ENCODE peak calls at places on chromosome 13, in seven cellular contexts. H is cardiac fibroblast; F is thoracic aorta; U is left ventricle myocardium inferior; C is HFF-Myc; W is CD8-positive, alpha-beta T cell; P is IMR-90. L is an unnamed sample.

GRCh38 chr13:97945792-97946419 is 7.6 kb upstream of the IPO5 start:
- DNase-seq in H (peak), F (no peak), U (no peak), C (no peak), W (no peak), P (peak), L (no peak)

GRCh38 chr13:36193151-36193855 is 21.1 kb downstream of the SOHLH2 start:
- DNase-seq in H (peak), F (no peak), U (no peak), C (no peak), W (no peak), P (no peak), L (peak)

GRCh38 chr13:77896977-77897376 is 21.7 kb downstream of the EDNRB start:
- DNase-seq in H (peak), F (no peak), U (no peak), C (no peak), W (no peak), P (no peak), L (peak)

GRCh38 chr13:62626771-62627170 is 1211.1 kb upstream of the PCDH20 start:
- DNase-seq in H (no peak), F (no peak), U (no peak), C (no peak), W (no peak), P (no peak), L (no peak)

GRCh38 chr13:30978981-30979956 is 46.8 kb downstream of the TEX26 start:
- DNase-seq in H (peak), F (no peak), U (no peak), C (no peak), W (no peak), P (no peak), L (peak)

GRCh38 chr13:100338265-100338664 is 249.4 kb downstream of the PCCA start:
- DNase-seq in H (peak), F (no peak), U (no peak), C (no peak), W (no peak), P (no peak), L (peak)

GRCh38 chr13:107450931-107451330 is 764.4 kb downstream of the LIG4 start:
- DNase-seq in H (peak), F (peak), U (no peak), C (no peak), W (no peak), P (peak), L (peak)

GRCh38 chr13:93227906-93228801 is 1.5 kb downstream of the GPC6 start:
- DNase-seq in H (peak), F (no peak), U (peak), C (no peak), W (no peak), P (peak), L (peak)

GRCh38 chr13:46288570-46289259 is 77.0 kb downstream of the LRRC63 start:
- DNase-seq in H (peak), F (no peak), U (no peak), C (no peak), W (no peak), P (peak), L (peak)

GRCh38 chr13:53941588-53942190 is 913.1 kb downstream of the OLFM4 start:
- DNase-seq in H (no peak), F (no peak), U (no peak), C (no peak), W (no peak), P (no peak), L (no peak)

GRCh38 chr13:27973956-27974662 is 5.0 kb upstream of the CDX2 start:
- DNase-seq in H (no peak), F (no peak), U (no peak), C (no peak), W (no peak), P (no peak), L (no peak)

GRCh38 chr13:111920932-111921705 is 145.8 kb upstream of the SOX1 start:
- DNase-seq in H (no peak), F (no peak), U (no peak), C (no peak), W (no peak), P (no peak), L (no peak)

GRCh38 chr13:47678201-47678963 is 322.7 kb downstream of the SUCLA2 start:
- DNase-seq in H (no peak), F (no peak), U (no peak), C (no peak), W (no peak), P (no peak), L (no peak)

GRCh38 chr13:103866041-103866440 is 799.8 kb upstream of the SLC10A2 start:
- DNase-seq in H (no peak), F (no peak), U (no peak), C (no peak), W (no peak), P (no peak), L (no peak)

GRCh38 chr13:41007359-41008118 is 11.6 kb downstream of the ELF1 start:
- DNase-seq in H (peak), F (no peak), U (no peak), C (no peak), W (no peak), P (peak), L (no peak)

GRCh38 chr13:61128850-61129645 is 286.6 kb downstream of the PCDH20 start:
- DNase-seq in H (no peak), F (no peak), U (no peak), C (no peak), W (no peak), P (no peak), L (no peak)

GRCh38 chr13:102721800-102722231 is 27.0 kb upstream of the METTL21C start:
- DNase-seq in H (peak), F (no peak), U (no peak), C (no peak), W (no peak), P (no peak), L (peak)

GRCh38 chr13:28532226-28533048 is 37.5 kb upstream of the FLT1 start:
- DNase-seq in H (peak), F (no peak), U (peak), C (no peak), W (no peak), P (no peak), L (no peak)

GRCh38 chr13:114283581-114283980 is 2.2 kb downstream of the UPF3A start:
- DNase-seq in H (no peak), F (no peak), U (no peak), C (no peak), W (no peak), P (peak), L (no peak)

GRCh38 chr13:39538826-39539555 is 64.0 kb downstream of the LHFPL6 start:
- DNase-seq in H (peak), F (no peak), U (no peak), C (peak), W (no peak), P (peak), L (no peak)

GRCh38 chr13:40673414-40673813 is 7.0 kb upstream of the FOXO1 start:
- DNase-seq in H (no peak), F (no peak), U (no peak), C (no peak), W (no peak), P (no peak), L (no peak)

GRCh38 chr13:98977568-98978270 is at the start of gene DOCK9:
- DNase-seq in H (peak), F (no peak), U (peak), C (no peak), W (no peak), P (peak), L (peak)
- TF ChIP-seq CTCF in H (peak), F (no peak), U (no peak), C (no peak), W (no peak), P (no peak), L (no peak)

DNA sequence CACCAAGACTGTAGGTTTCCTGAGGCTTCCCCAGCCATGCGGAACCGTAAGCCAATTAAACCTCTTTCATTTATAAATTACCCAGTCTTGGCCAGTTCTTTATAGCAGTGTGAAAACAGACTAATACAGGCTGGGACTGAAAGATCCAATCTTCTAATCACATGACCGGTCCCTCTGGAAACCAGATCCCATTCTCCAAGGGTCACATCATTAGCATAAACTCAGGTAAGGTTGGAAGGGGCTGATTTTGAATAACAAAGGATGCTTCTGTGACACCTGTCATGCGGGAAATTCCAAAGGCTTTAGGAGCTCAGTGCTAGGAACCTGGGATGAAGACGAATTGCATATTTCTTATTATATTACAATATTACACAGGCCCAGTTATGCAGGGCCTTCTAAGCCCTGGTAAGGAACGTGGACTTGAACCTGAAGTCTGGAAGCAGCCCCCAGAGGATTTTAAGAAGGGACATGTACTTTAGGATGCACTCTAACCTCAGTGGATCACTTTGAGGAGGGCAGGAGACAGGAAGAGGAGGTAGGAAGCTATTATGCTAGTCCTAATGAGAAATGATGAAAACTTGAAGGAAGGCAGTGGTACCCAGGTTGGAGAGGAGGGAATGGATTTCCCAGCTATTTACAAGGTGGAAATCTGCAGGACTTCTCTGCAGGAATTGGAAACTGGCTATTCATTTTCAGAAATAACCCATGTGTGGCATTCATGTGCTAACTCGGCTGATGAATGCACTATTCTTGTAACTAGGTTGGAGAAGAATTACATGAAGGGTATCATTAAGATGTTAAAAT is 19.2 kb downstream of the TNFSF11 start:
- DNase-seq in H (no peak), F (no peak), U (no peak), C (no peak), W (no peak), P (no peak), L (no peak)
- H3K4me3 ChIP-seq in H (no peak), F (no peak), U (no peak), C (no peak), W (no peak), P (no peak), L (no peak)

GRCh38 chr13:33466262-33466661 is 180.7 kb upstream of the STARD13 start:
- DNase-seq in H (no peak), F (no peak), U (no peak), C (no peak), W (no peak), P (no peak), L (no peak)
- TF ChIP-seq CTCF in H (peak), F (no peak), U (no peak), C (no peak), W (no peak), P (no peak), L (peak)

DNA sequence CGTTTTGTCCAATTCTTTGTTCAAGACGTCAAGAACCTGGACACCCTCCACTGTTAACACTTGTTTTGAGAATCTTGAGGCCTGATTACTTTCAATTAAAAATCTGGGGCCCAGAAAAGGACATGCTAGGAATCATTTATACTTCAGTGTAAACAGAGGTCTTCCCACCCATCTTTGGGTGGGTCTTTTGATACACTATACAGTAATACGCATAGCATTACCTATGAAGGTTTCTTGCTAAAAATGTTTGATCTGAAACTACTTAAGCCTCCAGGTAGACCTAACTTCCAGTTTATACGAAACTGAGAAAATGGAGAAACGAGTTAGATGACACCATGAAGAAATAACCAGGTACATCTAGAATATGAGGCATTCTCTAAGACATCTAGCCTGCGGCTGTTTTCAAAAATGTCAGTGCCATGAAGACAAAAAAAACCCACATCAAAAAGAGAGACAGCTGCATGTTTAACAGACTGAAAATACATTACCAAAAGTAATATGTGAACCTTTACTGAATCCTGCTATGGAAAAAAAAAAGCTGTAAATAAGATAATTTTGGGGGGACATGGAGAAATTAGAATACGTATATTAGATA is 36.7 kb downstream of the TGDS start:
- DNase-seq in H (no peak), F (no peak), U (no peak), C (no peak), W (no peak), P (no peak), L (no peak)
- H3K4me3 ChIP-seq in H (no peak), F (no peak), U (no peak), C (no peak), W (no peak), P (no peak), L (no peak)